ENCODE peak calls at places on chromosome 6, in eight cellular contexts. E, G, A, P, J, O, V and F are unnamed samples. For H3K9me3 and H3K4me1, the result is how much of the 10 kb centered on the place peaks cover.

GRCh38 chr6:92577077-92577719 is 842.2 kb downstream of the EPHA7 start:
- DNase-seq in J (no peak), E (no peak), A (peak), P (no peak), O (no peak), G (peak), V (no peak), F (no peak)

GRCh38 chr6:708237-708598 is 15.3 kb upstream of the EXOC2 start:
- DNase-seq in O (no peak), V (no peak), E (no peak), G (no peak), J (no peak), A (peak), P (no peak), F (no peak)

GRCh38 chr6:121839891-121840290 is 404.4 kb downstream of the GJA1 start:
- DNase-seq in A (no peak), G (peak), O (no peak), V (no peak), P (no peak), E (no peak), J (no peak), F (no peak)

GRCh38 chr6:166562726-166563125 is 23.8 kb downstream of the RAMACL start:
- DNase-seq in G (no peak), A (no peak), J (no peak), P (no peak), E (no peak), O (no peak), V (no peak), F (no peak)

GRCh38 chr6:30344191-30344867 is 627 bp upstream of the RPP21 start:
- DNase-seq in V (no peak), O (no peak), P (no peak), E (no peak), G (no peak), J (no peak), A (no peak), F (no peak)

GRCh38 chr6:150269857-150270223 is 99.0 kb upstream of the IYD start:
- DNase-seq in G (peak), J (peak), V (peak), O (no peak), A (no peak), E (no peak), P (no peak), F (no peak)

GRCh38 chr6:20497200-20497820 is 36.9 kb upstream of the CDKAL1 start:
- DNase-seq in A (peak), E (no peak), G (peak), J (no peak), P (no peak), V (no peak), O (no peak), F (no peak)

GRCh38 chr6:13538084-13538483 is 36.3 kb upstream of the SIRT5 start:
- DNase-seq in J (no peak), O (no peak), V (peak), G (peak), A (peak), P (peak), E (no peak), F (no peak)

DNA sequence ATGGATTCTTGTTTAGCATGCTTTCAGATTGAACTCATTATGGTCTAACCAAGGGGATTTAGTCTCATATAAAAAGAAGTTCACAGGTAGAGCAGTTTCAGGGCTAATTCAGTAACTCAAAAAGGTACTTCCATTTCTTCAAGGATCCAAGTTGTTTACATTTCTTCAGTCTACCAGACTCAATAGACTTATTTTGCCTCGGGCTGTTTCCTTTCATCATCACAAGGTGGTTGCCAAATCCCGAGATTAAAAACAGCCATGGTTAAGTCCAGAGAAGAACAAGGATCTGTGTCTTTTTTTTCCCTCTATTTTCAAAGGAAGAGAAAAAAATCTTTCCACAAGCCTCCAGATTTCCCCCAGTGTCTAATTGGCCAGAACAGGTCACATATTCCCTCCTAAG is 69.8 kb upstream of the SNX9 start:
- DNase-seq in P (no peak), V (no peak), A (no peak), E (no peak), O (no peak), G (no peak), J (no peak), F (no peak)
- H3K9me3 ChIP-seq in P (under half), V (under half), A (under half), E (under half), O (under half), G (under half), J (under half), F (under half)

GRCh38 chr6:33896391-33897192 is 92.8 kb upstream of the MLN start:
- DNase-seq in V (no peak), A (no peak), G (peak), J (no peak), E (no peak), P (no peak), O (no peak), F (no peak)

GRCh38 chr6:33895988-33896387 is 92.2 kb upstream of the MLN start:
- DNase-seq in O (no peak), E (no peak), V (no peak), G (no peak), J (no peak), P (no peak), A (no peak), F (no peak)

GRCh38 chr6:33898771-33899170 is 95.0 kb upstream of the MLN start:
- DNase-seq in G (no peak), J (no peak), O (no peak), E (no peak), A (no peak), P (no peak), V (no peak), F (no peak)

GRCh38 chr6:33895296-33895695 is 91.5 kb upstream of the MLN start:
- DNase-seq in O (no peak), G (no peak), E (no peak), J (no peak), A (no peak), V (no peak), P (no peak), F (no peak)

GRCh38 chr6:33897193-33897479 is 93.3 kb upstream of the MLN start:
- DNase-seq in O (no peak), V (no peak), A (no peak), P (no peak), J (no peak), E (no peak), G (no peak), F (no peak)
- H3K4me1 ChIP-seq in O (under half), V (under half), A (under half), P (under half), J (under half), E (under half), G (under half), F (under half)

GRCh38 chr6:108623995-108624394 is 63.3 kb downstream of the FOXO3 start:
- DNase-seq in V (no peak), E (no peak), A (no peak), G (no peak), P (no peak), O (no peak), J (no peak), F (no peak)
- H3K9me3 ChIP-seq in V (under half), E (under half), A (under half), G (under half), P (under half), O (under half), J (under half), F (under half)

DNA sequence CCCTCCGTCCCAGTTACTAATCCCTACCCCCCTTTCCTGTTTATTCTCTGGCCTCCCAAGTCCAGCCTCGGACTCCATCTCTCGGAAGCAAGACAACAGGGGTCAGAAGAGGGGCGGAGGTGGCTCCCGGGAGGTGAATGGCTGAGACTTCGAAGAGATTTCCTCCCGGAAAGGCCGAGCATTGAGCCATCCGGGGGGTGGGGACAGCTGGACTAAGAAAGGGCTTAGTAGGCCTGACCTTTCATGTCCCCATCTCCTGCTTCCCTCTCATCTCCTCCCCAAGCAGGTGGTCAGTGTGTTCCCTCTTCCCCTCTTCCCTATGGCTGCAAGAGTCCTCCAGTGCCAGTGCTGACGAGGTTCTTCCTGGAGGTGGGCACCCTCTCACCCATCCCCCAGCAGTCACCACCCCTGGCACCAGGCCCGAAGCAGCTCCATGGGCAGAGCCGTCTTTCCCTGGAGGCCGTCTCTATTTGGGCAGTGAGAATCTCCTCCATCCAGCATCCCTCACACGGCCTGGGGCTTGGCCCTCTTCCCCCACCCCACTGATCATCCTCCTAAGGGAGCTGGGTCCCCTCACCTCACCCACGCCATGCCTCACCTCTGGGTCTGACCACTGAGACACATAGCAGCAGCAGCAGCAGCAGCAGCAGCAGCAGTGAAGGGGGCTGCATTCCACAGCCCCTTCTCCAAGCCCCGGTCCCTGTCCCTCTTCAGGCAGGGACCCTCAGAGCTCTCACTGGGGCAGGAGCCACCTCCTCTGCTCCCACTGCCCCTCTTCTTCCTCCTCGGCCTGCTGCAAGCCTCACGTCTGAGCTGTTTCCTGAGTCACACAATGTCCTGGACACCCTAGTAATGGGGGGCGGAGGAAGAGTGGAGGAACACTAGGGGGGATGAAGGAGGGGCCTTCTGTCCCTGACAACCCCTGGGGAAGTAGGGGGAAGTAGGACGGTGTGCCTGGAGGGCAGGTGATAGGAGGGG is at the start of gene NOTCH4:
- DNase-seq in V (no peak), G (no peak), E (peak), J (no peak), P (no peak), A (peak), O (no peak), F (no peak)
- H3K4me1 ChIP-seq in V (under half), G (under half), E (under half), J (under half), P (under half), A (under half), O (under half), F (under half)

GRCh38 chr6:15929685-15930084 is 199.2 kb upstream of the MYLIP start:
- DNase-seq in P (no peak), E (no peak), O (no peak), G (no peak), A (no peak), J (no peak), V (no peak), F (no peak)
- H3K9me3 ChIP-seq in P (under half), E (under half), O (under half), G (under half), A (under half), J (under half), V (under half), F (under half)

GRCh38 chr6:167731731-167732422 is 94.8 kb upstream of the AFDN start:
- DNase-seq in O (no peak), P (no peak), E (no peak), G (no peak), V (no peak), A (no peak), J (no peak), F (no peak)
- H3K4me1 ChIP-seq in O (under half), P (under half), E (under half), G (under half), V (under half), A (under half), J (under half), F (under half)

DNA sequence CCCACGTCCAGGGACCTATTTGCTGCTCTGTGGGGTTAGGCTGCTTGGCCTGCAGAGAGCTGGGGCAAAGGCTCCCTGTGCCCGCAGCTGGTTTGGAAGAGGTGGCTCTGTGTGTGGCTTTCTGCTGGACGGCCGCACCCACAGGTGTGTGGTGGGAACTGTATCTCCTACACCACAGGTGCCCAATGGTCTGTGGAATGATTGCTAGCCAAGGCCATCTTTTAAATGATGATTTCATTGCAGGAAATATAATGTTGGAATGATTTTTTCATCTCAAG is 178.4 kb downstream of the DLL1 start:
- DNase-seq in E (no peak), A (no peak), J (no peak), P (no peak), O (no peak), V (no peak), G (no peak), F (no peak)
- H3K9me3 ChIP-seq in E (under half), A (under half), J (under half), P (under half), O (under half), V (under half), G (under half), F (under half)

GRCh38 chr6:35016417-35017221 is 124.5 kb downstream of the TCP11 start:
- DNase-seq in E (peak), G (peak), O (peak), J (no peak), V (no peak), P (peak), A (peak), F (no peak)

GRCh38 chr6:35018746-35019145 is 122.4 kb downstream of the TCP11 start:
- DNase-seq in G (no peak), O (no peak), J (no peak), E (no peak), A (peak), P (no peak), V (no peak), F (no peak)

GRCh38 chr6:35019171-35019570 is 122.0 kb downstream of the TCP11 start:
- DNase-seq in E (no peak), O (peak), G (no peak), P (no peak), V (no peak), J (no peak), A (no peak), F (no peak)

GRCh38 chr6:35017461-35018183 is 123.5 kb downstream of the TCP11 start:
- DNase-seq in E (peak), V (no peak), A (peak), G (no peak), P (no peak), O (no peak), J (no peak), F (no peak)

GRCh38 chr6:35018184-35018523 is 123.0 kb downstream of the TCP11 start:
- DNase-seq in J (no peak), V (no peak), E (no peak), O (peak), A (no peak), G (no peak), P (no peak), F (no peak)
- H3K4me1 ChIP-seq in J (under half), V (under half), E (under half), O (half or more), A (half or more), G (under half), P (under half), F (under half)